ENCODE peak calls at places on chromosomes 4 and X, in nine cellular contexts. Y, W, O, V, T, S, A, F and D are unnamed samples.

GRCh38 chr4:151459380-151459779 is 50.4 kb downstream of the FHIP1A start:
- DNase-seq in Y (no peak), V (no peak), T (no peak), W (no peak), S (no peak), A (no peak), F (no peak), O (no peak), D (no peak)

GRCh38 chrX:43514820-43515219 is 141.3 kb upstream of the MAOA start:
- DNase-seq in O (no peak), A (no peak), T (no peak), V (no peak), Y (no peak), S (no peak), F (no peak), W (no peak), D (no peak)

GRCh38 chrX:70479970-70480659 is 35.5 kb downstream of the DLG3 start:
- DNase-seq in V (no peak), F (no peak), A (no peak), O (no peak), Y (no peak), S (peak; percentile 58), T (peak; percentile 54), W (no peak), D (no peak)

GRCh38 chr4:182292657-182293056 is 49.5 kb downstream of the TENM3 start:
- DNase-seq in A (no peak), V (no peak), S (no peak), W (no peak), F (no peak), T (no peak), O (no peak), Y (no peak), D (no peak)

GRCh38 chr4:188714907-188715306 is 575.7 kb downstream of the TRIML1 start:
- DNase-seq in T (no peak), Y (no peak), F (no peak), W (peak; percentile 14), S (no peak), A (no peak), O (no peak), V (no peak), D (no peak)

GRCh38 chrX:14409341-14409740 is 120.0 kb upstream of the GLRA2 start:
- DNase-seq in A (no peak), Y (no peak), O (no peak), T (no peak), F (no peak), W (no peak), V (no peak), S (no peak), D (no peak)

GRCh38 chrX:118780509-118780908 is 43.1 kb upstream of the ZCCHC12 start:
- DNase-seq in T (no peak), V (no peak), S (no peak), O (no peak), W (no peak), A (no peak), Y (no peak), F (no peak), D (no peak)

GRCh38 chr4:135604531-135604930 is 1402.9 kb upstream of the PABPC4L start:
- DNase-seq in Y (no peak), T (no peak), A (no peak), V (no peak), O (no peak), S (no peak), W (no peak), F (no peak), D (no peak)

GRCh38 chr4:122309988-122310626 is 68.7 kb upstream of the ADAD1 start:
- DNase-seq in V (no peak), A (no peak), F (no peak), W (no peak), S (no peak), T (no peak), O (no peak), Y (no peak), D (peak; percentile 60)

GRCh38 chr4:40909363-40909876 is 159.7 kb downstream of the NSUN7 start:
- DNase-seq in O (no peak), S (no peak), T (no peak), F (no peak), Y (no peak), W (peak; percentile 87), V (peak; percentile 90), A (no peak), D (no peak)

GRCh38 chr4:143253156-143253555 is 68.4 kb downstream of the USP38 start:
- DNase-seq in O (no peak), V (no peak), Y (no peak), A (no peak), F (no peak), T (no peak), W (peak; percentile 5), S (no peak), D (no peak)

GRCh38 chr4:78749258-78749971 is 26.7 kb upstream of the BMP2K start:
- DNase-seq in W (peak; percentile 45), A (no peak), S (no peak), O (no peak), Y (no peak), V (no peak), F (no peak), T (no peak), D (no peak)

GRCh38 chrX:48741834-48742233 is 19.7 kb upstream of the GLOD5 start:
- DNase-seq in O (no peak), W (no peak), T (no peak), S (no peak), Y (no peak), V (no peak), F (no peak), A (no peak), D (no peak)

GRCh38 chr4:143700420-143701352 is at the start of gene FREM3:
- DNase-seq in T (no peak), O (no peak), Y (no peak), F (no peak), A (peak; percentile 64), W (no peak), S (peak; percentile 84), V (no peak), D (no peak)

GRCh38 chr4:1993169-1993516 is 15.6 kb downstream of the NELFA start:
- DNase-seq in F (no peak), O (no peak), A (no peak), T (no peak), Y (no peak), W (no peak), S (no peak), V (no peak), D (no peak)

GRCh38 chr4:163693776-163694175 is 199.3 kb downstream of the TMA16 start:
- DNase-seq in S (no peak), Y (no peak), A (no peak), O (no peak), V (no peak), W (peak; percentile 92), T (no peak), F (no peak), D (no peak)

GRCh38 chrX:13029831-13030771 is 14.3 kb downstream of the FAM9C start:
- DNase-seq in Y (no peak), O (no peak), W (no peak), T (no peak), V (no peak), A (no peak), S (peak; percentile 89), F (no peak), D (peak; percentile 21)

DNA sequence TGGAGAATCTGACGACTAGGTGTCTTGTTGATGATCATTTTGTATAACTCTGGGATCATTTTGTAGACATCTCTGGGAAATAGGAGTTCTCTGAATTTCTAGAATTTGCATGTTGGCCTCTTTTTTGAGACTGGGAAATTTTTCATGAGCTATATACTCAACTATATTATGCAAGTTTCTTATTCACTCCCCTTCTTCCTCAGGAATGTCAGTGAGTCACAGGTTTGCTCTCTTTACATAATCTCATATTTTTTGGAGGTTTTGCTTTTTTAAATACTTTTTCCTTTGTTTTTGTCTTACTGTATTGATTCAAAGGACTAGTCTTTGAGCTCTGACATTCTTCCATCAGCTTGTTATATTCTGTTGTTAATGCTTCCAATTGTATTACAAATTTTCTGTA is 1324.2 kb downstream of the TECRL start:
- DNase-seq in A (no peak), S (no peak), O (no peak), Y (no peak), T (no peak), V (no peak), F (no peak), W (no peak), D (no peak)
- H3K9me3 ChIP-seq in A (no peaks in the 10 kb centered on the region), S (no peaks in the 10 kb centered on the region), O (no peaks in the 10 kb centered on the region), Y (no peaks in the 10 kb centered on the region), T (no peaks in the 10 kb centered on the region), V (peaks cover 4% of the 10 kb centered on the region), F (no peaks in the 10 kb centered on the region), W (peaks cover 3% of the 10 kb centered on the region), D (peaks cover 26% of the 10 kb centered on the region)

DNA sequence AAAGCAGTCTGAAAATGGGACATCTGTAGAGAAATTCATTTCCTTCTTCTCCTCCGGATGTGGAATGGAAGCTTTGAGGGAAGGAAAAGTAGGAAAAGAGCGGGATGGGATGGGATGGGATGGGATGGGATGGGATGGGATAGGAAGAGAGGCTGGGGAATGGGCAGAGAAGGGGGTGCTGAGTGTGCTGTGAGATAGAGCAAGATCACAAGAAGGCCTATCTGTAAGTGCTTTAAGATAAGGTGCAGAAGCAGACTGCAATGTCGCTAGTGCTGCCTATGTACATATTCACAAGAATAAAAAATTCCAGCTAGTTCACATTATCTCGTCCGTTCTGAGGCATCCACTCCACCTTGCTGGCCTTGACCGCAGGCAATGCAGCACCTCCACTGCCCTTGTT is 86.2 kb downstream of the IRF2 start:
- DNase-seq in Y (no peak), W (no peak), A (no peak), F (no peak), S (peak; percentile 2), V (no peak), T (no peak), O (no peak), D (peak; percentile 44)
- H3K36me3 ChIP-seq in Y (peaks cover 34% of the 10 kb centered on the region), W (peaks cover 9% of the 10 kb centered on the region), A (peaks cover 38% of the 10 kb centered on the region), F (no peaks in the 10 kb centered on the region), S (peaks cover 21% of the 10 kb centered on the region), V (no peaks in the 10 kb centered on the region), T (peaks cover 59% of the 10 kb centered on the region), O (peaks cover 59% of the 10 kb centered on the region), D (peaks cover 8% of the 10 kb centered on the region)

DNA sequence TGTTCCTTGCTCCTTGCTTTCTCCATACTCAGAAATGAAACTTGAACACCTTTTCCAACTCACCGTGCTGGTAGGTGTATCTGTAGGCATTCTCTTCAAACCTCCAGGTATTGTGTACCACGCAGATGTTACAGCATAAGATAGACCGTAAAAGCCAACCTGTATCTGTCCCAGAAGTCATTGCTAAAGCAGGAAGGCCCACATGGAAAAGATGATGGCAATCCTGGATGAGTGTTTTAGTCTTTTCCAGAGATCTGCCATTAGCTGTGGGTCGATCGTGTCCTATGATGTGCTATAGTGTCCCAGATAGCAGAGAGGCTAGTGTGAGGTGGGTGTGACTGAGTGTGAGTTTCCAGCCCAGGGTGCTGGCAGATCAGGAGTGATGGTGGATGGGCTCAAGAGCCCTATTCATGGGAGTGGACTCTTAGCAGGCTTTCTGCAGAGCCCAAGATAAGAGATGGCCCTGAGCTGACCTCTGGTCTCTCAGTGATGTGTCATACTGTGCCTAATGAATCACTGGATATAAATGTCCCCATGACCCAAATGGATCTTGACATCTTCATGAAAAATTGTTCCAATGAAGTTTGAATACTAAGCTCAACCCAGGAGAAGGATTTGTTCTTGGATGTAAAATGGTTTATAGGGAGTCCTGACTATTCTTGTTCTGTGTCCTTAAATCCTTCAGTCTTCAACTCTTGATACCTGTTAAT is 69.1 kb upstream of the WDR1 start:
- DNase-seq in V (no peak), O (no peak), S (no peak), T (peak; percentile 36), W (no peak), F (no peak), Y (no peak), A (no peak), D (no peak)
- H3K4me3 ChIP-seq in V (no peak overlapping the region), O (no peak overlapping the region), S (no peak overlapping the region), T (no peak overlapping the region), W (no peak overlapping the region), F (no peak overlapping the region), Y (no peak overlapping the region), A (no peak overlapping the region), D (no peak overlapping the region)

GRCh38 chr4:71630783-71631182 is 153.1 kb downstream of the GC start:
- DNase-seq in A (no peak), W (no peak), V (no peak), O (no peak), T (no peak), Y (no peak), S (no peak), F (no peak), D (no peak)
- H3K9me3 ChIP-seq in A (no peaks in the 10 kb centered on the region), W (no peaks in the 10 kb centered on the region), V (no peaks in the 10 kb centered on the region), O (no peaks in the 10 kb centered on the region), T (no peaks in the 10 kb centered on the region), Y (no peaks in the 10 kb centered on the region), S (peaks cover 54% of the 10 kb centered on the region), F (no peaks in the 10 kb centered on the region), D (no peaks in the 10 kb centered on the region)